ENCODE peak calls at places on chromosomes 16 and 17, in four cellular contexts. One of them, this sample, is unnamed.

GRCh38 chr17:82216301-82217119 is 3.9 kb upstream of the CCDC57 start:
- DNase-seq in HepG2: peak
- DNase-seq in HCT116: peak
- DNase-seq in K562: no peak
- DNase-seq in this sample: peak

GRCh38 chr17:77437017-77437416 is 296.2 kb downstream of the SEC14L1 start:
- DNase-seq in HepG2: no peak
- DNase-seq in K562: no peak
- DNase-seq in HCT116: no peak
- DNase-seq in this sample: peak

GRCh38 chr16:10120953-10121352 is 61.3 kb downstream of the GRIN2A start:
- DNase-seq in HCT116: no peak
- DNase-seq in K562: no peak
- DNase-seq in HepG2: no peak
- DNase-seq in this sample: no peak

GRCh38 chr17:63480826-63481487 is 4.1 kb downstream of the ACE start:
- DNase-seq in K562: no peak
- DNase-seq in HepG2: no peak
- DNase-seq in HCT116: no peak
- DNase-seq in this sample: peak

GRCh38 chr17:77346765-77347164 is 206.0 kb downstream of the SEC14L1 start:
- DNase-seq in K562: no peak
- DNase-seq in HepG2: no peak
- DNase-seq in HCT116: no peak
- DNase-seq in this sample: no peak

GRCh38 chr17:75872434-75873351 is 5.7 kb downstream of the TRIM47 start:
- DNase-seq in HCT116: no peak
- DNase-seq in HepG2: peak
- DNase-seq in K562: peak
- DNase-seq in this sample: peak

GRCh38 chr16:71882505-71883192 is 1.3 kb downstream of the ZNF821 start:
- DNase-seq in HCT116: peak
- DNase-seq in K562: peak
- DNase-seq in HepG2: peak
- DNase-seq in this sample: peak

GRCh38 chr17:55540414-55541091 is 29.3 kb upstream of the SMIM36 start:
- DNase-seq in HCT116: no peak
- DNase-seq in K562: no peak
- DNase-seq in HepG2: no peak
- DNase-seq in this sample: no peak

GRCh38 chr17:65287040-65287439 is 149.9 kb downstream of the RGS9 start:
- DNase-seq in HepG2: no peak
- DNase-seq in K562: no peak
- DNase-seq in HCT116: no peak
- DNase-seq in this sample: no peak

GRCh38 chr16:81483970-81484595 is 39.5 kb downstream of the CMIP start:
- DNase-seq in HCT116: no peak
- DNase-seq in HepG2: no peak
- DNase-seq in K562: no peak
- DNase-seq in this sample: no peak

GRCh38 chr17:76532072-76532651 is 5.3 kb downstream of the CYGB start:
- DNase-seq in K562: no peak
- DNase-seq in HepG2: peak
- DNase-seq in HCT116: no peak
- DNase-seq in this sample: no peak

DNA sequence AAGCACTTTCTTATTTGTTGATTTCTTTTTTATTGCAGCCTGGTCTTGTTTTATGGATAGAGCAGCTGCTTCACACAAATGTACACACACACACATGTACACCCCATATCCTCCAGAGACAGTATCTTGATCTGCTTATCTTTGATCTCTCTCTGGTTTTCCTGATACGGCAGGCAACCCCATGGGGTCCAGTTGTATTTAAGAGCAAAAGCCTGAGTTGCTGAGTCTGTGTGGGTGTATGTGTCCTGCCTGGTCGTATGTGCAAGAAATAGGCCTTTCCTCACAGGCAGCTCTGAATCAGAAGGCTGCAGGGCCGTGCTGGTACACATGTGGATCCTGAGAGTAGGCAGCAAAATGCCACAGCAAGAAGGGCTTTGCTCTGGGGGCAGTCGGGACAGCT is 14.6 kb upstream of the LGALS9 start:
- DNase-seq in K562: no peak
- DNase-seq in HCT116: no peak
- DNase-seq in HepG2: no peak
- DNase-seq in this sample: no peak
- TF ChIP-seq ZBTB33 in K562: no peak
- TF ChIP-seq ZBTB33 in HCT116: no peak
- TF ChIP-seq ZBTB33 in HepG2: no peak
- TF ChIP-seq ZBTB33 in this sample: no peak

GRCh38 chr17:50598487-50598886 is 36.2 kb upstream of the ABCC3 start:
- DNase-seq in K562: no peak
- DNase-seq in HCT116: no peak
- DNase-seq in HepG2: no peak
- DNase-seq in this sample: no peak
- TF ChIP-seq ELF1 in K562: no peak
- TF ChIP-seq ELF1 in HCT116: no peak
- TF ChIP-seq ELF1 in HepG2: no peak
- TF ChIP-seq ELF1 in this sample: no peak

GRCh38 chr17:74478369-74479100 is 12.1 kb downstream of the CD300A start:
- DNase-seq in HepG2: no peak
- DNase-seq in K562: no peak
- DNase-seq in HCT116: no peak
- DNase-seq in this sample: peak
- TF ChIP-seq ZBTB33 in HepG2: no peak
- TF ChIP-seq ZBTB33 in K562: no peak
- TF ChIP-seq ZBTB33 in HCT116: no peak
- TF ChIP-seq ZBTB33 in this sample: no peak

GRCh38 chr17:33874617-33875060 is 380.4 kb upstream of the CCL2 start:
- DNase-seq in K562: peak
- DNase-seq in HCT116: no peak
- DNase-seq in HepG2: no peak
- DNase-seq in this sample: no peak
- TF ChIP-seq ELF1 in K562: peak
- TF ChIP-seq ELF1 in HCT116: no peak
- TF ChIP-seq ELF1 in HepG2: no peak
- TF ChIP-seq ELF1 in this sample: no peak

DNA sequence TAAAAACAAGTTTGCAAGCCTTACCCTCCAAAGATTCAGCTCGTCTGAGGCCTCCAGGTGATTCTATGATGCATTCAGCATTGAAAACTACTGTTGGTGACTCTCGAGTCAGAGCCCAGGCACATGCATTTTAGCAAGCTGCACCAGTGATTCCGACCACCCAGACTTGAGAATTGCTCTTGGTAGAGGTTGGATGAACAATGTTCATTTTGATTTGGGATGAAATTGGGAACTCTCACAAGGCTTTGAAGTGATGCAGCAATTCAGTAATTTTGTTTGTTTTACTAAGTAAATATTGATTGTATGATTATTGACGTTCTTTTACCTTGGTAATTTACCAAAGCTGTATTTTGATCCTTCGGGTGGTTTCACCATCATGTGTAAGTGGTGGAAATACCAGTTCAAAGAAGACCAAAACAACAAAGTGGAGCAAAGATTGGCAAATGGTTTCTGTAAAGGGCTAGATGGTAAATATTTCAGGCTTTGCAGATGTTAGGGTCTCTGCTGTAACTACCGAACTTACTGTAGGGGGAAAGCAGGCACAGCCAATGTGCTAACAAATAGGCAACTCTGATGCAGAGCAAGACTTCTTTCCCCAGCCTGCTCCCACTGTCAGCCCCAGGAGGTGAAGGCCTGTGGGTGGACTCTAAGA is 11.8 kb downstream of the ALDH3A2 start:
- DNase-seq in K562: no peak
- DNase-seq in HepG2: peak
- DNase-seq in HCT116: no peak
- DNase-seq in this sample: no peak
- TF ChIP-seq ZBTB33 in K562: no peak
- TF ChIP-seq ZBTB33 in HepG2: no peak
- TF ChIP-seq ZBTB33 in HCT116: no peak
- TF ChIP-seq ZBTB33 in this sample: no peak

DNA sequence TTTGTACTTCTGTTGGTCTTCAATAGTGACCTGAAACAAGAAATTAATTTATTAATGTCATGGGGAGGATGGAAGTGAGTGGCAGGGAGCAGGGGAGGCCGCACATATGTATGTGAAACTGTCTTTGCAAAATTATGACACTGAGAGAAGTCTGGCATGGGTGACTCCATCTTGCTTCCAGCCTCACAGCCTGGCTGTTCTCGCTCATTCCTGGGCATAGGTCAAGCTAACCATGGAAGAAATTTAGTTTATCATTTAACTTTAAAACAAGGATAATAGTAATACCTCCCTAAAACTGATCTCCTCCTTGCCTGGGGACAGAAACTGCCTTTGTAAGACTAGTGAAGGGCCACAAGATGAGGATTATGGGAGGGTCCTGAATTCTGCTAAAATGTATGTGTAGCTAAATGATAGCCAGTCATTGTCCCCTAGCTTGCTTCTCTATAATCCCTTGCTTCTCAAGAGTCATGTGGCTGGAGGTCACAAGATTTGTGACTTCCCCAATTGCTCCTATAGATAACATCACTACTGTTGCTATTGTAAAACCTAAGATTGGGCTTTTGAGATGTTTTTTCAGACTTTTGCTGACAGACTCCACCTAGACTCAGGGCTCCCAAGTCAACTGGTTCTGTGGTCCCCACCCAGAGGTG is 126.0 kb downstream of the HS3ST3A1 start:
- DNase-seq in HCT116: no peak
- DNase-seq in HepG2: no peak
- DNase-seq in K562: peak
- DNase-seq in this sample: no peak
- TF ChIP-seq ELF1 in HCT116: no peak
- TF ChIP-seq ELF1 in HepG2: no peak
- TF ChIP-seq ELF1 in K562: no peak
- TF ChIP-seq ELF1 in this sample: no peak

DNA sequence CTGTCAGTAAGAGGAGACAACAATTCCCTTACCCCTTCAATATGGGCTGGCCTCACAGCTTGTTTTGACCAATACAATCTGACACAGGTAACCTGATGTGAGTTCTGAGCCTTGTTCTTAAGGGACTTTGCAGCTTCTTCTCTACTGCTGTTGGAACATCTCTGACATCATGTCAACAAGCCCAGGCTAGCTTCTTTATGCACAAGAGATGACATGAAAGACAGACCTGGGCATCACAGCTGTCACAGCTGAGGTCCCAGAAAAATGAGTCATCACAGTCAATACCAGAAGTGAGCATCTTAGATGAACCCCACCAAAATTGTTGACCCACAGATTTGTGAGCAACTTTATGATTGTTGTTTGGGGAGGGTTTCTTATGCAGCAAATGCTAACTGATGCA is 431.7 kb upstream of the PSMD7 start:
- DNase-seq in K562: no peak
- DNase-seq in HCT116: no peak
- DNase-seq in HepG2: no peak
- DNase-seq in this sample: no peak
- TF ChIP-seq ZBTB33 in K562: no peak
- TF ChIP-seq ZBTB33 in HCT116: no peak
- TF ChIP-seq ZBTB33 in HepG2: no peak
- TF ChIP-seq ZBTB33 in this sample: no peak

GRCh38 chr16:89600427-89600826 is 13.0 kb upstream of the DPEP1 start:
- DNase-seq in HepG2: no peak
- DNase-seq in HCT116: no peak
- DNase-seq in K562: no peak
- DNase-seq in this sample: no peak
- TF ChIP-seq ELF1 in HepG2: no peak
- TF ChIP-seq ELF1 in HCT116: no peak
- TF ChIP-seq ELF1 in K562: no peak
- TF ChIP-seq ELF1 in this sample: no peak

GRCh38 chr17:44108440-44109311 is 14.8 kb downstream of the HDAC5 start:
- DNase-seq in HepG2: peak
- DNase-seq in K562: peak
- DNase-seq in HCT116: no peak
- DNase-seq in this sample: peak
- TF ChIP-seq ZBTB33 in HepG2: peak
- TF ChIP-seq ZBTB33 in K562: no peak
- TF ChIP-seq ZBTB33 in HCT116: no peak
- TF ChIP-seq ZBTB33 in this sample: no peak

GRCh38 chr17:35731932-35732805 is 730 bp downstream of the RASL10B start:
- DNase-seq in HepG2: no peak
- DNase-seq in HCT116: no peak
- DNase-seq in K562: no peak
- DNase-seq in this sample: peak
- TF ChIP-seq ELF1 in HepG2: no peak
- TF ChIP-seq ELF1 in HCT116: no peak
- TF ChIP-seq ELF1 in K562: no peak
- TF ChIP-seq ELF1 in this sample: no peak

This sample was measured in SK-N-SH.